ENCODE peak calls at places on chromosomes 16 and 17, in nine cellular contexts. L is non-pigmented ciliary epithelial cell; C is activated CD8-positive, alpha-beta memory T cell treated with anti-CD3 and anti-CD28 coated beads, Interleukin-2, amount 50 U/mL, for 4 hours; Y is coronary artery; I is body of pancreas; A is T-cell; M is dermis blood vessel endothelial cell; N is hippocampal formation; H is aorta. E is an unnamed sample.
A peak's percentile ranks its signal among the peaks of the same experiment; 100 is the strongest.

GRCh38 chr17:9273334-9274118 is 252.2 kb downstream of the NTN1 start:
- DNase-seq in L (no peak), C (no peak), Y (no peak), I (no peak), A (no peak), M (no peak), N (no peak), H (no peak), E (no peak)

GRCh38 chr17:82881900-82882714 is 42.3 kb upstream of the ZNF750 start:
- DNase-seq in L (no peak), C (no peak), Y (no peak), I (peak; percentile 64), A (no peak), M (no peak), N (peak; percentile 61), H (no peak), E (peak; percentile 31)

GRCh38 chr16:54347961-54348360 is 61.4 kb upstream of the IRX3 start:
- DNase-seq in L (no peak), C (no peak), Y (no peak), I (no peak), A (no peak), M (no peak), N (no peak), H (no peak), E (no peak)

GRCh38 chr16:23554536-23554935 is 2.6 kb downstream of the EARS2 start:
- DNase-seq in L (no peak), C (no peak), Y (no peak), I (no peak), A (no peak), M (no peak), N (no peak), H (no peak), E (no peak)

GRCh38 chr17:79031996-79032875 is 8.3 kb downstream of the C1QTNF1 start:
- DNase-seq in L (no peak), C (no peak), Y (peak; percentile 53), I (no peak), A (no peak), M (no peak), N (no peak), H (peak; percentile 70), E (no peak)

GRCh38 chr17:58268774-58269556 is 11.8 kb downstream of the MPO start:
- DNase-seq in L (no peak), C (no peak), Y (no peak), I (no peak), A (no peak), M (no peak), N (no peak), H (no peak), E (no peak)

GRCh38 chr17:56594528-56595418 is 1.3 kb downstream of the NOG start:
- DNase-seq in L (no peak), C (peak; percentile 27), Y (no peak), I (no peak), A (no peak), M (peak; percentile 40), N (no peak), H (peak; percentile 77), E (no peak)

GRCh38 chr16:84737658-84738057 is 37.9 kb downstream of the USP10 start:
- DNase-seq in L (no peak), C (no peak), Y (no peak), I (peak; percentile 61), A (no peak), M (no peak), N (no peak), H (no peak), E (no peak)

GRCh38 chr17:40025991-40026815 is 11.0 kb downstream of the CSF3 start:
- DNase-seq in L (no peak), C (peak; percentile 29), Y (no peak), I (no peak), A (peak; percentile 26), M (peak; percentile 92), N (no peak), H (no peak), E (no peak)

GRCh38 chr17:5120036-5120435 is 4.2 kb downstream of the USP6 start:
- DNase-seq in L (no peak), C (peak; percentile 6), Y (peak; percentile 17), I (no peak), A (no peak), M (no peak), N (no peak), H (no peak), E (no peak)

GRCh38 chr16:72189865-72190371 is 18.0 kb upstream of the PMFBP1 start:
- DNase-seq in L (peak; percentile 52), C (no peak), Y (no peak), I (peak; percentile 28), A (no peak), M (peak; percentile 60), N (no peak), H (peak; percentile 85), E (peak; percentile 54)

GRCh38 chr17:72151565-72152391 is 31.0 kb downstream of the SOX9 start:
- DNase-seq in L (no peak), C (no peak), Y (peak; percentile 75), I (peak; percentile 58), A (no peak), M (peak; percentile 16), N (peak; percentile 68), H (no peak), E (no peak)

GRCh38 chr17:67605259-67605912 is 112.3 kb upstream of the NOL11 start:
- DNase-seq in L (no peak), C (no peak), Y (no peak), I (peak; percentile 80), A (no peak), M (peak; percentile 27), N (peak; percentile 20), H (peak; percentile 80), E (no peak)

GRCh38 chr17:73720187-73720834 is 76.1 kb upstream of the SDK2 start:
- DNase-seq in L (no peak), C (peak; percentile 32), Y (no peak), I (no peak), A (peak; percentile 19), M (no peak), N (no peak), H (peak; percentile 45), E (no peak)

GRCh38 chr16:51161440-51162195 is 10.5 kb upstream of the SALL1 start:
- DNase-seq in L (no peak), C (no peak), Y (no peak), I (no peak), A (no peak), M (no peak), N (no peak), H (no peak), E (peak; percentile 40)

GRCh38 chr17:73546770-73547345 is 97.4 kb downstream of the SDK2 start:
- DNase-seq in L (no peak), C (peak; percentile 27), Y (no peak), I (peak; percentile 22), A (peak; percentile 7), M (no peak), N (no peak), H (no peak), E (peak; percentile 31)

GRCh38 chr16:86508947-86509758 is 1.2 kb upstream of the FOXF1 start:
- DNase-seq in L (no peak), C (no peak), Y (no peak), I (peak; percentile 21), A (no peak), M (peak; percentile 74), N (no peak), H (peak; percentile 87), E (no peak)

GRCh38 chr17:79739148-79740062 is 8.7 kb downstream of the ENPP7 start:
- DNase-seq in L (no peak), C (no peak), Y (no peak), I (peak; percentile 47), A (no peak), M (no peak), N (no peak), H (no peak), E (no peak)